ENCODE peak calls at places on chromosome 1, in eight cellular contexts. A, C, L, U, W, S, O and G are unnamed samples. For H3K27me3, the result is how much of the 10 kb centered on the place peaks cover.

GRCh38 chr1:33399375-33399774 is 31.5 kb downstream of the PHC2 start:
- DNase-seq in W (no peak), L (no peak), C (no peak), O (no peak), S (no peak), A (no peak), U (no peak), G (no peak)

GRCh38 chr1:203215573-203215972 is 13.9 kb downstream of the CHIT1 start:
- DNase-seq in O (no peak), W (no peak), C (no peak), S (no peak), A (no peak), L (no peak), U (no peak), G (no peak)

GRCh38 chr1:181077576-181078242 is 10.8 kb upstream of the IER5 start:
- DNase-seq in C (no peak), U (no peak), W (no peak), O (no peak), S (no peak), A (no peak), L (peak), G (no peak)

GRCh38 chr1:39272027-39272790 is 67.7 kb downstream of the MACF1 start:
- DNase-seq in L (no peak), A (no peak), U (no peak), O (no peak), C (no peak), S (no peak), W (no peak), G (no peak)

GRCh38 chr1:59083946-59084865 is 212.7 kb upstream of the FGGY start:
- DNase-seq in C (no peak), W (no peak), U (no peak), O (peak), A (no peak), S (no peak), L (no peak), G (no peak)

GRCh38 chr1:151867321-151867720 is 13.8 kb upstream of the THEM5 start:
- DNase-seq in A (no peak), L (no peak), W (no peak), S (no peak), O (no peak), C (no peak), U (no peak), G (no peak)

GRCh38 chr1:157292302-157292701 is 154.1 kb upstream of the ETV3 start:
- DNase-seq in W (no peak), C (no peak), O (no peak), A (no peak), L (no peak), U (no peak), S (no peak), G (no peak)

GRCh38 chr1:67735806-67736627 is 51.0 kb downstream of the GADD45A start:
- DNase-seq in L (peak), W (peak), S (peak), A (no peak), U (peak), C (peak), O (peak), G (peak)

GRCh38 chr1:14939527-14940284 is 213.8 kb upstream of the TMEM51 start:
- DNase-seq in L (peak), C (no peak), W (no peak), U (no peak), A (no peak), S (no peak), O (peak), G (no peak)

GRCh38 chr1:221741364-221741970 is 422 bp downstream of the DUSP10 start:
- DNase-seq in C (peak), W (no peak), S (no peak), U (no peak), O (no peak), A (no peak), L (no peak), G (no peak)

GRCh38 chr1:23930861-23931471 is 17.8 kb upstream of the CNR2 start:
- DNase-seq in W (no peak), A (no peak), U (no peak), O (peak), C (no peak), L (no peak), S (no peak), G (peak)

GRCh38 chr1:31625561-31626272 is 8.2 kb downstream of the HCRTR1 start:
- DNase-seq in L (no peak), U (no peak), A (no peak), S (no peak), O (peak), C (no peak), W (no peak), G (no peak)

GRCh38 chr1:237953238-237953637 is 62.5 kb upstream of the ZP4 start:
- DNase-seq in S (no peak), O (peak), U (no peak), L (no peak), W (no peak), A (no peak), C (no peak), G (no peak)

GRCh38 chr1:230167419-230167852 is 100.4 kb downstream of the GALNT2 start:
- DNase-seq in S (peak), U (no peak), C (no peak), A (peak), W (no peak), O (peak), L (no peak), G (no peak)

GRCh38 chr1:162856260-162856659 is 4.7 kb downstream of the CCDC190 start:
- DNase-seq in W (no peak), S (no peak), L (peak), U (no peak), A (peak), O (peak), C (no peak), G (peak)

GRCh38 chr1:20212685-20213331 is 26.5 kb upstream of the PLA2G2C start:
- DNase-seq in W (no peak), U (peak), A (no peak), O (peak), S (no peak), L (peak), C (peak), G (peak)

GRCh38 chr1:17475729-17476128 is 36.3 kb upstream of the RCC2 start:
- DNase-seq in W (no peak), C (no peak), O (peak), S (no peak), L (peak), A (peak), U (no peak), G (peak)

GRCh38 chr1:37146071-37146470 is 111.8 kb upstream of the GRIK3 start:
- DNase-seq in U (no peak), S (peak), L (no peak), W (no peak), O (no peak), C (no peak), A (no peak), G (no peak)

GRCh38 chr1:24374891-24375786 is 38.4 kb downstream of the STPG1 start:
- DNase-seq in O (no peak), L (peak), S (no peak), C (no peak), W (no peak), A (no peak), U (no peak), G (no peak)

GRCh38 chr1:66350001-66350547 is 183.9 kb upstream of the SGIP1 start:
- DNase-seq in L (no peak), S (no peak), O (peak), U (no peak), A (no peak), W (no peak), C (no peak), G (no peak)

GRCh38 chr1:156437465-156437864 is 63.1 kb downstream of the MEF2D start:
- DNase-seq in S (no peak), C (no peak), A (no peak), U (no peak), W (no peak), L (no peak), O (no peak), G (no peak)

GRCh38 chr1:184888505-184888904 is 85.8 kb downstream of the NIBAN1 start:
- DNase-seq in C (no peak), S (no peak), A (no peak), O (peak), W (no peak), L (no peak), U (no peak), G (no peak)

GRCh38 chr1:11299225-11299574 is 26.2 kb downstream of the UBIAD1 start:
- DNase-seq in U (no peak), O (no peak), S (no peak), W (no peak), L (no peak), C (no peak), A (no peak), G (no peak)

GRCh38 chr1:82455342-82455741 is 654.6 kb downstream of the ADGRL2 start:
- DNase-seq in O (no peak), A (no peak), L (no peak), U (no peak), C (no peak), S (no peak), W (no peak), G (no peak)

GRCh38 chr1:31753623-31754349 is 10.4 kb downstream of the ADGRB2 start:
- DNase-seq in C (no peak), O (no peak), A (no peak), S (no peak), U (peak), W (no peak), L (no peak), G (no peak)

GRCh38 chr1:24472527-24473251 is 29.9 kb upstream of the RCAN3 start:
- DNase-seq in A (no peak), C (no peak), U (no peak), S (no peak), W (no peak), L (no peak), O (no peak), G (no peak)

GRCh38 chr1:215786997-215787396 is 219.9 kb downstream of the KCTD3 start:
- DNase-seq in L (no peak), W (no peak), A (no peak), U (no peak), O (no peak), S (no peak), C (no peak), G (no peak)

GRCh38 chr1:114108741-114109255 is 44.9 kb downstream of the SYT6 start:
- DNase-seq in O (no peak), U (no peak), S (no peak), C (no peak), L (no peak), W (no peak), A (no peak), G (no peak)

GRCh38 chr1:116580446-116581322 is 9.9 kb upstream of the CD58 start:
- DNase-seq in L (no peak), A (no peak), O (no peak), S (no peak), U (no peak), C (no peak), W (no peak), G (no peak)

GRCh38 chr1:102937401-102937800 is 170.9 kb downstream of the COL11A1 start:
- DNase-seq in W (no peak), O (no peak), L (no peak), U (no peak), A (no peak), S (no peak), C (no peak), G (no peak)

GRCh38 chr1:34407140-34407539 is 230.4 kb downstream of the C1orf94 start:
- DNase-seq in S (no peak), L (no peak), C (no peak), A (peak), U (no peak), O (no peak), W (no peak), G (peak)

GRCh38 chr1:160618763-160619274 is 28.0 kb downstream of the SLAMF1 start:
- DNase-seq in O (no peak), U (no peak), S (no peak), A (no peak), L (no peak), C (no peak), W (no peak), G (no peak)

GRCh38 chr1:24779689-24780464 is 34.6 kb downstream of the CLIC4 start:
- DNase-seq in A (no peak), U (no peak), S (no peak), L (no peak), C (no peak), O (no peak), W (no peak), G (no peak)

GRCh38 chr1:4050998-4051397 is 150.9 kb upstream of the C1orf174 start:
- DNase-seq in L (no peak), C (no peak), U (no peak), W (no peak), S (no peak), O (no peak), A (no peak), G (no peak)
- H3K27me3 ChIP-seq in L (half or more), C (under half), U (under half), W (under half), S (half or more), O (under half), A (under half), G (under half)

DNA sequence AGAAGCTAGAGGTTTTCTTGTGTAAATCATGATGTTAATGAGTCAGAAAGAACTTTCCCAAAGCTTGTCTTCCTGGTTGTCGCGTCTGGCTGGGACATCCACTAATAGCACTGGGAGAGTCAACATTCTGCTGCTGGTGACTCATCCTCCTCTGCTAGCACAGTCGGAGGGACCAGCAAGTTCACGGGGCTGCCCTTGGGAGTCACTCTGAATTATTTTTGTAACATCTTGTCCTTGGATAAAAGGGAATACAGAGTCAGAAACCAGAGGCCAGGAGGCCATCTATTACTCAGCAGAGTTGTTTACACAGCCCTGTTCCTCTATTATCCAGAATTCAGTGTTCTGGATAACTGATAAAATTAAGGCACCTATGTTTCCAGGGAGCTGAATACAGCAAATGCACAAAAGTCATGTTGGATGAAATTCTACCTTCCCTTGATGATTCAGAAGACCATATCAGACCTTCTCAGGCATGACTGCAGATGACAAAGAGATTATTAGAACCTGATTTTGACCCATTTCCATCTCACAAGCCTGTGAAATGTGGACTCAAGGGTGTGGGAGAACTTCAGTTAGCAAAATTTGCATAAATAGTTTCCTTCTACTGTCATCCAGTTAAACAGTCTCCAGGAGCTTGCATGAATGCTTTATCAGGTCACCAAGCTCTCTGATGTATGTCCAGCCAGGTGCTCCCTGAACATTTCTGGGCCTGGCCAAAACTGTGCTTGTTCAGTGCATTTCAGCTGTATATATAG is 68.1 kb downstream of the JAK1 start:
- DNase-seq in S (peak), A (peak), C (peak), L (peak), U (no peak), W (peak), O (peak), G (peak)
- H3K4me3 ChIP-seq in S (no peak), A (no peak), C (no peak), L (no peak), U (no peak), W (peak), O (no peak), G (no peak)

GRCh38 chr1:147843486-147843885 is 59.1 kb upstream of the GJA8 start:
- DNase-seq in L (no peak), C (no peak), W (no peak), S (no peak), O (no peak), A (no peak), U (no peak), G (no peak)

GRCh38 chr1:147837845-147838363 is 64.7 kb upstream of the GJA8 start:
- DNase-seq in C (no peak), O (no peak), W (no peak), L (no peak), A (no peak), S (no peak), U (no peak), G (no peak)

GRCh38 chr1:147837129-147837776 is 65.3 kb upstream of the GJA8 start:
- DNase-seq in U (no peak), S (no peak), C (no peak), W (no peak), O (no peak), A (no peak), L (no peak), G (no peak)

GRCh38 chr1:147842578-147842977 is 60.0 kb upstream of the GJA8 start:
- DNase-seq in U (no peak), A (no peak), W (no peak), C (no peak), L (no peak), O (no peak), S (no peak), G (no peak)

GRCh38 chr1:147840909-147841308 is 61.7 kb upstream of the GJA8 start:
- DNase-seq in S (no peak), W (no peak), O (no peak), A (no peak), U (no peak), L (no peak), C (no peak), G (no peak)
- TF ChIP-seq CTCF in S (no peak), W (no peak), O (no peak), A (no peak), U (no peak), L (peak), C (no peak), G (no peak)

GRCh38 chr1:47227370-47228232 is 4.4 kb downstream of the TAL1 start:
- DNase-seq in W (no peak), O (no peak), U (no peak), A (no peak), L (no peak), C (no peak), S (no peak), G (no peak)
- H3K27me3 ChIP-seq in W (under half), O (half or more), U (half or more), A (half or more), L (half or more), C (under half), S (half or more), G (half or more)

DNA sequence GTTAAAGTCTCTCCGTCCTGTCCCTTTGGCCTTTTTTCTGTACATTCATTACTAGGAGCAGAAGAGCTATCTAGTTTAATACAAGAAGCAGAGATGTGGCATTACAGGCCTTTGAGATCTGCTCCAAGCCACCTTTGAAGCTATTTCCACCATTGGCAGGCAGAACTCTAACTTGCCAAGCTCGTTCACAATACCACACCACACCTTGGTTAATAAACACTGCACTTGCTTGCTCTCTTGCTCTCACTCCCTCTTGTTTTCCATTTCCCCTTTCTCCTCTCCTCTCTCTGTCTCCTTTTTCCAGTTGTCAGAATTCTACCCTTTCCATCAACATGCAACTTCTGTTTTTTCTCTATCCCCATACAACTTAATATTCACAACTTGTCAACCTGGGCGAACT is 7.0 kb downstream of the SELE start:
- DNase-seq in O (no peak), L (no peak), U (no peak), A (no peak), W (no peak), S (no peak), C (no peak), G (no peak)
- H3K4me3 ChIP-seq in O (no peak), L (no peak), U (no peak), A (no peak), W (no peak), S (no peak), C (no peak), G (no peak)

GRCh38 chr1:70221241-70222077 is at the start of gene SRSF11:
- DNase-seq in O (peak), L (peak), A (no peak), W (peak), C (peak), S (peak), U (peak), G (peak)
- TF ChIP-seq CTCF in O (peak), L (no peak), A (no peak), W (no peak), C (peak), S (no peak), U (peak), G (peak)

GRCh38 chr1:206955476-206956312 is 9.4 kb upstream of the PIGR start:
- DNase-seq in A (no peak), U (no peak), W (no peak), S (no peak), C (no peak), O (no peak), L (no peak), G (no peak)

GRCh38 chr1:206960676-206961386 is 9.4 kb downstream of the FCAMR start:
- DNase-seq in S (no peak), U (no peak), L (no peak), O (no peak), A (no peak), C (no peak), W (no peak), G (no peak)

GRCh38 chr1:206957639-206958038 is 11.4 kb upstream of the PIGR start:
- DNase-seq in U (no peak), C (no peak), A (no peak), O (no peak), S (no peak), W (no peak), L (no peak), G (no peak)

GRCh38 chr1:206956313-206956597 is 10.0 kb upstream of the PIGR start:
- DNase-seq in S (no peak), U (no peak), O (no peak), W (no peak), A (no peak), L (no peak), C (no peak), G (no peak)

DNA sequence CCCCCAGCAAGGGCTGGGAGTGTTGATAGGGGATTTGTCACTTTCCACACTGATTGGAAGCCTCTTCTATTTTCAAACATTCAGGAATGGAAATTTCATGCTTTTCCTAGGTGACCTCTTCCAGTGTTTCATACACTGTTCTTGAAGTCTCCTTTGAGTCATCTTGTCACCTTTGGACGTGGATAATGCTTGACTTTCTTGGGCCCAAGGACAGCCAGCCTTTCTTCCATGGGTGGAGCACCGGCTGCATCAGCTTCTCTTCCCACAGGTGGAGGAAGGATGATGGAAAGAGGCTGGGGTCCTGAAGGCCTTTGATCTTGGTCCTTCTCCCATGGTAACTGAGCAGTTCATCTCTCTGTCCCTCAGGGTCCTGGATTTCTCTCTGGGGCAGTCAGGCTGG is 11.9 kb upstream of the PIGR start:
- DNase-seq in C (no peak), U (no peak), L (no peak), S (no peak), O (no peak), A (no peak), W (no peak), G (no peak)
- H3K27me3 ChIP-seq in C (under half), U (under half), L (under half), S (under half), O (under half), A (under half), W (under half), G (under half)